ENCODE peak calls at places on chromosomes 4 and X, in seven cellular contexts. One of them, this sample, is unnamed.

GRCh38 chr4:186161138-186161537 is 30.2 kb upstream of the CYP4V2 start:
- DNase-seq in astrocyte of the cerebellum: no peak
- DNase-seq in foreskin fibroblast: no peak
- DNase-seq in lung: no peak
- DNase-seq in bronchial epithelial cell: no peak
- DNase-seq in nephron progenitor cell: no peak
- DNase-seq in pancreas: no peak
- DNase-seq in this sample: no peak

GRCh38 chrX:56397636-56398035 is 165.5 kb downstream of the KLF8 start:
- DNase-seq in astrocyte of the cerebellum: no peak
- DNase-seq in foreskin fibroblast: no peak
- DNase-seq in lung: no peak
- DNase-seq in bronchial epithelial cell: no peak
- DNase-seq in nephron progenitor cell: no peak
- DNase-seq in pancreas: no peak
- DNase-seq in this sample: no peak

GRCh38 chrX:136168929-136169735 is 21.8 kb downstream of the FHL1 start:
- DNase-seq in astrocyte of the cerebellum: peak; percentile 91
- DNase-seq in foreskin fibroblast: peak; percentile 92
- DNase-seq in lung: no peak
- DNase-seq in bronchial epithelial cell: peak; percentile 53
- DNase-seq in nephron progenitor cell: peak; percentile 41
- DNase-seq in pancreas: no peak
- DNase-seq in this sample: peak; percentile 31

GRCh38 chr4:137644201-137644600 is 111.9 kb upstream of the PCDH18 start:
- DNase-seq in astrocyte of the cerebellum: no peak
- DNase-seq in foreskin fibroblast: peak; percentile 73
- DNase-seq in lung: no peak
- DNase-seq in bronchial epithelial cell: no peak
- DNase-seq in nephron progenitor cell: no peak
- DNase-seq in pancreas: no peak
- DNase-seq in this sample: no peak

GRCh38 chr4:80307183-80307735 is 28.3 kb upstream of the CFAP299 start:
- DNase-seq in astrocyte of the cerebellum: no peak
- DNase-seq in foreskin fibroblast: peak; percentile 53
- DNase-seq in lung: no peak
- DNase-seq in bronchial epithelial cell: peak; percentile 78
- DNase-seq in nephron progenitor cell: no peak
- DNase-seq in pancreas: no peak
- DNase-seq in this sample: no peak

GRCh38 chr4:68021185-68021584 is 57.9 kb upstream of the TMPRSS11A start:
- DNase-seq in astrocyte of the cerebellum: peak; percentile 3
- DNase-seq in foreskin fibroblast: no peak
- DNase-seq in lung: no peak
- DNase-seq in bronchial epithelial cell: peak; percentile 96
- DNase-seq in nephron progenitor cell: no peak
- DNase-seq in pancreas: no peak
- DNase-seq in this sample: no peak

GRCh38 chr4:154618708-154619315 is 6.4 kb upstream of the FGG start:
- DNase-seq in astrocyte of the cerebellum: peak; percentile 38
- DNase-seq in foreskin fibroblast: peak; percentile 70
- DNase-seq in lung: peak; percentile 42
- DNase-seq in bronchial epithelial cell: peak; percentile 58
- DNase-seq in nephron progenitor cell: peak; percentile 38
- DNase-seq in pancreas: no peak
- DNase-seq in this sample: peak; percentile 67

GRCh38 chrX:83535417-83536244 is 27.5 kb downstream of the POU3F4 start:
- DNase-seq in astrocyte of the cerebellum: no peak
- DNase-seq in foreskin fibroblast: no peak
- DNase-seq in lung: no peak
- DNase-seq in bronchial epithelial cell: no peak
- DNase-seq in nephron progenitor cell: no peak
- DNase-seq in pancreas: no peak
- DNase-seq in this sample: no peak

GRCh38 chr4:54440394-54441223 is 211.5 kb downstream of the PDGFRA start:
- DNase-seq in astrocyte of the cerebellum: peak; percentile 13
- DNase-seq in foreskin fibroblast: peak; percentile 68
- DNase-seq in lung: no peak
- DNase-seq in bronchial epithelial cell: peak; percentile 9
- DNase-seq in nephron progenitor cell: no peak
- DNase-seq in pancreas: no peak
- DNase-seq in this sample: peak; percentile 8

GRCh38 chrX:123909498-123909897 is 49.6 kb downstream of the XIAP start:
- DNase-seq in astrocyte of the cerebellum: no peak
- DNase-seq in foreskin fibroblast: no peak
- DNase-seq in lung: no peak
- DNase-seq in bronchial epithelial cell: no peak
- DNase-seq in nephron progenitor cell: no peak
- DNase-seq in pancreas: no peak
- DNase-seq in this sample: no peak

GRCh38 chrX:153777261-153778090 is 3.4 kb upstream of the SRPK3 start:
- DNase-seq in astrocyte of the cerebellum: no peak
- DNase-seq in foreskin fibroblast: no peak
- DNase-seq in lung: no peak
- DNase-seq in bronchial epithelial cell: no peak
- DNase-seq in nephron progenitor cell: no peak
- DNase-seq in pancreas: peak; percentile 72
- DNase-seq in this sample: no peak

GRCh38 chr4:88623097-88623496 is 30.8 kb downstream of the HERC3 start:
- DNase-seq in astrocyte of the cerebellum: no peak
- DNase-seq in foreskin fibroblast: peak; percentile 96
- DNase-seq in lung: no peak
- DNase-seq in bronchial epithelial cell: peak; percentile 99
- DNase-seq in nephron progenitor cell: no peak
- DNase-seq in pancreas: no peak
- DNase-seq in this sample: no peak

GRCh38 chr4:98113005-98113404 is 30.3 kb downstream of the STPG2 start:
- DNase-seq in astrocyte of the cerebellum: peak; percentile 3
- DNase-seq in foreskin fibroblast: peak; percentile 26
- DNase-seq in lung: no peak
- DNase-seq in bronchial epithelial cell: peak; percentile 35
- DNase-seq in nephron progenitor cell: peak; percentile 15
- DNase-seq in pancreas: no peak
- DNase-seq in this sample: peak; percentile 37

DNA sequence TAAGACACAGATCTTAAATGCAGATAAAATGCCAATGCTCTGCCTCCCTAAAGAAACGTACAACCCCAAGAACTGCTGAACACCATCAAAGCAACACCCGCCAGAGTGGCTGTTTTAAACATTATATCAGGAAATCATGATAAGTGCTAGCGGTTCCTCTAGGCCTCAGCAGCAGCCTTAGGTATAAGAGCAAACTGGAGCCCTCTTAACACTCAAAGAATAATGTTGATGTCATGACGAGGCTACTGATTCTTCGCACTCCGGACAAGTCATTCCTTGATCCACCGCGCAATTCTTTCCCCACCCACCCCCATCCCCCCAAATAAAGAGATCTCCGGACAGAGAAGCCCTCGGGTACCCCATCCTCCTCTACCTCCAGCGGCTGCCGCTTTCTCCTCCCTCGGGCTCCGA is 507 bp downstream of the LIN54 start:
- DNase-seq in astrocyte of the cerebellum: no peak
- DNase-seq in foreskin fibroblast: peak; percentile 55
- DNase-seq in lung: no peak
- DNase-seq in bronchial epithelial cell: peak; percentile 44
- DNase-seq in nephron progenitor cell: no peak
- DNase-seq in pancreas: no peak
- DNase-seq in this sample: no peak
- TF ChIP-seq CTCF in astrocyte of the cerebellum: no peak
- TF ChIP-seq CTCF in foreskin fibroblast: no peak
- TF ChIP-seq CTCF in lung: no peak
- TF ChIP-seq CTCF in bronchial epithelial cell: no peak
- TF ChIP-seq CTCF in nephron progenitor cell: no peak
- TF ChIP-seq CTCF in pancreas: no peak
- TF ChIP-seq CTCF in this sample: no peak

DNA sequence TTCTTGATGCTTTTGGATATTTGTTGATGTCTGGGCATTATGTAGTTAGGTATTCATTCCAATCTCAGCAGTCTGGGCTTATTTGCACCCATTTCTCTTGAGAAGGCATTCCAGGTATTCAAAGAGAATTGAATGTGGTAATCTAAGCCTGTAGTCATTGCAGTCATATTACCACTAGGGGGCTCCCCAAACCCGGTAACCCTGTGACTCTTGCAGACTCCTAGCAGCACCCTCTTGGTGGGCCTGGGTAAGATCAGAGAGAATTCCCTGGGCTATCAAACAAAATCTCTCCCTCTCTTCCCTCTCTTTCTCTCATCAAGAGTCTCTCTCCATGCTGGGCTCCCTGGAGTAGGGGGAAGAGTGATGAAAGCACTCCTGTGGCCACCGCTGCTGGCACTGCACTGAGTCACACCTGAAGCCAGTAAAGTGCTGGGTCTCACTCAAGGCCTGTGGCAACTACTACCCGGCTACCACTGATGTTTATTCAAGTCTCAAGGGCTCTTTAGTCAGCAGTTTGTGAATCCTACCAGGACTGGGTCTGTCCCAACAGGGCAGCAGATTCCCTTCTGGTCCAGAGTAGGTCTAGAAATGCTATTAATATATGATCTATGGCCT is 187.7 kb upstream of the NUDT10 start:
- DNase-seq in astrocyte of the cerebellum: no peak
- DNase-seq in foreskin fibroblast: peak; percentile 0
- DNase-seq in lung: peak; percentile 37
- DNase-seq in bronchial epithelial cell: peak; percentile 23
- DNase-seq in nephron progenitor cell: peak; percentile 47
- DNase-seq in pancreas: no peak
- DNase-seq in this sample: peak; percentile 35
- TF ChIP-seq CTCF in astrocyte of the cerebellum: peak; percentile 62
- TF ChIP-seq CTCF in foreskin fibroblast: peak; percentile 45
- TF ChIP-seq CTCF in lung: peak; percentile 6
- TF ChIP-seq CTCF in bronchial epithelial cell: peak; percentile 60
- TF ChIP-seq CTCF in nephron progenitor cell: peak; percentile 63
- TF ChIP-seq CTCF in pancreas: peak; percentile 61
- TF ChIP-seq CTCF in this sample: peak; percentile 57

GRCh38 chr4:105145913-105146285 is 777 bp upstream of the TET2 start:
- DNase-seq in astrocyte of the cerebellum: no peak
- DNase-seq in foreskin fibroblast: no peak
- DNase-seq in lung: peak; percentile 33
- DNase-seq in bronchial epithelial cell: no peak
- DNase-seq in nephron progenitor cell: no peak
- DNase-seq in pancreas: peak; percentile 63
- DNase-seq in this sample: peak; percentile 16

GRCh38 chr4:105149771-105150170 is 3.1 kb downstream of the TET2 start:
- DNase-seq in astrocyte of the cerebellum: no peak
- DNase-seq in foreskin fibroblast: no peak
- DNase-seq in lung: no peak
- DNase-seq in bronchial epithelial cell: peak; percentile 57
- DNase-seq in nephron progenitor cell: no peak
- DNase-seq in pancreas: no peak
- DNase-seq in this sample: no peak

GRCh38 chr4:105145059-105145912 is 1.4 kb upstream of the TET2 start:
- DNase-seq in astrocyte of the cerebellum: no peak
- DNase-seq in foreskin fibroblast: peak; percentile 51
- DNase-seq in lung: no peak
- DNase-seq in bronchial epithelial cell: peak; percentile 73
- DNase-seq in nephron progenitor cell: no peak
- DNase-seq in pancreas: no peak
- DNase-seq in this sample: no peak

GRCh38 chr4:105147226-105148151 is 813 bp downstream of the TET2 start:
- DNase-seq in astrocyte of the cerebellum: no peak
- DNase-seq in foreskin fibroblast: peak; percentile 60
- DNase-seq in lung: no peak
- DNase-seq in bronchial epithelial cell: peak; percentile 38
- DNase-seq in nephron progenitor cell: peak; percentile 52
- DNase-seq in pancreas: no peak
- DNase-seq in this sample: peak; percentile 29

DNA sequence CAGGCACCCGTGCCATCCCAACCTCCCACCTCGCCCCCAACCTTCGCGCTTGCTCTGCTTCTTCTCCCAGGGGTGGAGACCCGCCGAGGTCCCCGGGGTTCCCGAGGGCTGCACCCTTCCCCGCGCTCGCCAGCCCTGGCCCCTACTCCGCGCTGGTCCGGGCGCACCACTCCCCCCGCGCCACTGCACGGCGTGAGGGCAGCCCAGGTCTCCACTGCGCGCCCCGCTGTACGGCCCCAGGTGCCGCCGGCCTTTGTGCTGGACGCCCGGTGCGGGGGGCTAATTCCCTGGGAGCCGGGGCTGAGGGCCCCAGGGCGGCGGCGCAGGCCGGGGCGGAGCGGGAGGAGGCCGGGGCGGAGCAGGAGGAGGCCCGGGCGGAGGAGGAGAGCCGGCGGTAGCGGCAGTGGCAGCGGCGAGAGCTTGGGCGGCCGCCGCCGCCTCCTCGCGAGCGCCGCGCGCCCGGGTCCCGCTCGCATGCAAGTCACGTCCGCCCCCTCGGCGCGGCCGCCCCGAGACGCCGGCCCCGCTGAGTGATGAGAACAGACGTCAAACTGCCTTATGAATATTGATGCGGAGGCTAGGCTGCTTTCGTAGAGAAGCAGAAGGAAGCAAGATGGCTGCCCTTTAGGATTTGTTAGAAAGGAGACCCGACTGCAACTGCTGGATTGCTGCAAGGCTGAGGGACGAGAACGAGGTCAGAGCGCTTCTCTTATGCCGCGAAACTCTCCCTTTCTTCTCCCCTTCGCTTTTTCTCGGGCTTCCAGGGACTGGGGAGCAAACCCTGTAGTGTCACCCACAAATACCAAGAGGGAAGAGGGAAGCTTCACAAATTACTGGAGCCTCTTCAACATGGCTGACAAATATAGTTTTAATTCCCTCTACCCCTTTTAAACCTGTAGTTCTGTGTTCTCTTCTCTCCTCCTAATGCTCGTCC is at the start of gene TET2:
- DNase-seq in astrocyte of the cerebellum: peak; percentile 75
- DNase-seq in foreskin fibroblast: peak; percentile 93
- DNase-seq in lung: peak; percentile 81
- DNase-seq in bronchial epithelial cell: peak; percentile 77
- DNase-seq in nephron progenitor cell: peak; percentile 73
- DNase-seq in pancreas: peak; percentile 81
- DNase-seq in this sample: peak; percentile 71
- TF ChIP-seq CTCF in astrocyte of the cerebellum: no peak
- TF ChIP-seq CTCF in foreskin fibroblast: no peak
- TF ChIP-seq CTCF in lung: no peak
- TF ChIP-seq CTCF in bronchial epithelial cell: no peak
- TF ChIP-seq CTCF in nephron progenitor cell: no peak
- TF ChIP-seq CTCF in pancreas: no peak
- TF ChIP-seq CTCF in this sample: no peak

GRCh38 chrX:108734426-108734825 is 1.9 kb downstream of the IRS4 start:
- DNase-seq in astrocyte of the cerebellum: no peak
- DNase-seq in foreskin fibroblast: no peak
- DNase-seq in lung: no peak
- DNase-seq in bronchial epithelial cell: no peak
- DNase-seq in nephron progenitor cell: no peak
- DNase-seq in pancreas: peak; percentile 42
- DNase-seq in this sample: no peak

GRCh38 chrX:108736509-108737479 is at the start of gene IRS4:
- DNase-seq in astrocyte of the cerebellum: no peak
- DNase-seq in foreskin fibroblast: peak; percentile 33
- DNase-seq in lung: no peak
- DNase-seq in bronchial epithelial cell: peak; percentile 3
- DNase-seq in nephron progenitor cell: peak; percentile 82
- DNase-seq in pancreas: peak; percentile 67
- DNase-seq in this sample: peak; percentile 62

GRCh38 chrX:108732630-108733321 is 3.6 kb downstream of the IRS4 start:
- DNase-seq in astrocyte of the cerebellum: no peak
- DNase-seq in foreskin fibroblast: peak; percentile 15
- DNase-seq in lung: no peak
- DNase-seq in bronchial epithelial cell: no peak
- DNase-seq in nephron progenitor cell: peak; percentile 58
- DNase-seq in pancreas: peak; percentile 41
- DNase-seq in this sample: peak; percentile 29

GRCh38 chrX:108735680-108736508 is 469 bp downstream of the IRS4 start:
- DNase-seq in astrocyte of the cerebellum: no peak
- DNase-seq in foreskin fibroblast: peak; percentile 37
- DNase-seq in lung: no peak
- DNase-seq in bronchial epithelial cell: peak; percentile 2
- DNase-seq in nephron progenitor cell: peak; percentile 56
- DNase-seq in pancreas: peak; percentile 48
- DNase-seq in this sample: peak; percentile 27

GRCh38 chrX:108735087-108735679 is 1.2 kb downstream of the IRS4 start:
- DNase-seq in astrocyte of the cerebellum: no peak
- DNase-seq in foreskin fibroblast: peak; percentile 8
- DNase-seq in lung: no peak
- DNase-seq in bronchial epithelial cell: peak; percentile 1
- DNase-seq in nephron progenitor cell: peak; percentile 48
- DNase-seq in pancreas: peak; percentile 54
- DNase-seq in this sample: no peak
- TF ChIP-seq CTCF in astrocyte of the cerebellum: no peak
- TF ChIP-seq CTCF in foreskin fibroblast: no peak
- TF ChIP-seq CTCF in lung: no peak
- TF ChIP-seq CTCF in bronchial epithelial cell: peak; percentile 39
- TF ChIP-seq CTCF in nephron progenitor cell: peak; percentile 34
- TF ChIP-seq CTCF in pancreas: no peak
- TF ChIP-seq CTCF in this sample: no peak

This sample was measured in endothelial cell.